ENCODE peak calls at places on chromosomes 13 and 19, in nine cellular contexts. R, F, B, K, H, G, P, C and I are unnamed samples.

GRCh38 chr19:39154626-39155100 is 29.1 kb downstream of the PAK4 start:
- DNase-seq in R (no peak), F (no peak), B (peak), K (no peak), H (no peak), G (peak), P (no peak), C (no peak), I (no peak)

GRCh38 chr19:56721714-56722113 is 50.2 kb upstream of the ZNF835 start:
- DNase-seq in R (no peak), F (no peak), B (no peak), K (no peak), H (no peak), G (no peak), P (no peak), C (no peak), I (no peak)

GRCh38 chr19:35063940-35064818 is 22.7 kb downstream of the HPN start:
- DNase-seq in R (peak), F (no peak), B (no peak), K (no peak), H (no peak), G (peak), P (no peak), C (no peak), I (no peak)

GRCh38 chr13:48715977-48716376 is 62.2 kb downstream of the CYSLTR2 start:
- DNase-seq in R (no peak), F (no peak), B (no peak), K (no peak), H (no peak), G (no peak), P (no peak), C (no peak), I (no peak)

GRCh38 chr19:861756-862528 is 2.5 kb downstream of the CFD start:
- DNase-seq in R (peak), F (no peak), B (no peak), K (no peak), H (no peak), G (no peak), P (no peak), C (peak), I (no peak)

GRCh38 chr13:66036024-66036614 is 1194.0 kb downstream of the PCDH9 start:
- DNase-seq in R (peak), F (no peak), B (no peak), K (no peak), H (no peak), G (no peak), P (no peak), C (no peak), I (no peak)

GRCh38 chr13:45299194-45299593 is 41.8 kb downstream of the TPT1 start:
- DNase-seq in R (peak), F (no peak), B (no peak), K (no peak), H (no peak), G (no peak), P (no peak), C (no peak), I (no peak)

GRCh38 chr19:11710313-11710712 is 28.4 kb downstream of the ZNF823 start:
- DNase-seq in R (no peak), F (no peak), B (no peak), K (no peak), H (no peak), G (no peak), P (no peak), C (no peak), I (no peak)

GRCh38 chr13:27822873-27823311 is 30.6 kb downstream of the GSX1 start:
- DNase-seq in R (peak), F (no peak), B (no peak), K (no peak), H (no peak), G (no peak), P (no peak), C (no peak), I (no peak)

GRCh38 chr13:45548281-45548680 is 67.3 kb downstream of the ERICH6B start:
- DNase-seq in R (no peak), F (no peak), B (no peak), K (no peak), H (no peak), G (no peak), P (no peak), C (no peak), I (no peak)

GRCh38 chr19:19022380-19022961 is 10.8 kb downstream of the SUGP2 start:
- DNase-seq in R (no peak), F (no peak), B (no peak), K (no peak), H (no peak), G (no peak), P (no peak), C (no peak), I (no peak)

GRCh38 chr19:55615553-55616394 is 8.6 kb downstream of the ZNF784 start:
- DNase-seq in R (no peak), F (no peak), B (no peak), K (no peak), H (no peak), G (no peak), P (no peak), C (no peak), I (no peak)

GRCh38 chr13:37074703-37075102 is 15.2 kb upstream of the SUPT20H start:
- DNase-seq in R (peak), F (no peak), B (no peak), K (no peak), H (no peak), G (no peak), P (no peak), C (no peak), I (no peak)
- TF ChIP-seq CTCF in R (peak), F (peak), B (no peak), K (no peak), H (no peak), G (no peak), P (peak), C (peak), I (peak)

GRCh38 chr19:29966594-29967249 is 24.7 kb downstream of the URI1 start:
- DNase-seq in R (peak), F (no peak), B (no peak), K (no peak), H (no peak), G (no peak), P (no peak), C (no peak), I (no peak)
- TF ChIP-seq CTCF in R (peak), F (no peak), B (no peak), K (peak), H (no peak), G (no peak), P (no peak), C (peak), I (peak)

DNA sequence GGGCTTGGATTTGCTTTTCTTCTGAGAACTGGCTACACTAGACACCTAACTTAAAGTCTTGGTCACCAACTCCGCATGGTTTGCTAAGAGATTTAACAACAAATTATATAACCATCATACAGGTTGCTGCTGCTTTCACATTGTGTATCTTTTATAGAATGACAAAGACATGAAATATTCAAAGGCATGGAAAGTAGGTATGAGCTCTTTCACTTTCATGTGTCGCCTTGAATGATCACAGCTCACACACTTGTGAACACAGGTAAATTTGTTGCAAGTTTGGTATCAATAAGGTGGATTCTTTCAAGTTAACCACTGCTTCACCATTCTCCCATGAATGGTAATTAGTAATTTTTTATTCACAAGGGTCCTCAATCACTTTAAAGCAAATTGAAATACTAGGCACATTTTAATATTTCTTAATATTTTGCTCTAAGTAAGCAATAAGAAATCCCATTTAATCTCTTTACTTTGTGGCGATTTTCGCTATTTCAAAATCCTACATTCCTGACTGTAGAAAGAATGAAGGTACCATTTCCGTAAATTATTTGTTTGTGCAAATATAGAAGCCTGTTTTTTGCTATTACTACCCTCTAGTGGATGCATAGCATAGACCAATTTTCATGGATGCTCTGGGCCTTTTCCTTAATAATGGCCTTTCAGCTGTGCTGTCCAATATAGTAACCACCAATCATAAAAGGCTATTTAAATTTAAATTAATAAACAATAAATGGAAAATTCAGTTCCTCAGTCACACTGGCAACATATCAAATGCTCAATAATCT is 45.5 kb upstream of the FREM2 start:
- DNase-seq in R (peak), F (no peak), B (no peak), K (no peak), H (no peak), G (no peak), P (no peak), C (no peak), I (no peak)
- TF ChIP-seq CTCF in R (peak), F (no peak), B (no peak), K (no peak), H (no peak), G (no peak), P (no peak), C (no peak), I (peak)

DNA sequence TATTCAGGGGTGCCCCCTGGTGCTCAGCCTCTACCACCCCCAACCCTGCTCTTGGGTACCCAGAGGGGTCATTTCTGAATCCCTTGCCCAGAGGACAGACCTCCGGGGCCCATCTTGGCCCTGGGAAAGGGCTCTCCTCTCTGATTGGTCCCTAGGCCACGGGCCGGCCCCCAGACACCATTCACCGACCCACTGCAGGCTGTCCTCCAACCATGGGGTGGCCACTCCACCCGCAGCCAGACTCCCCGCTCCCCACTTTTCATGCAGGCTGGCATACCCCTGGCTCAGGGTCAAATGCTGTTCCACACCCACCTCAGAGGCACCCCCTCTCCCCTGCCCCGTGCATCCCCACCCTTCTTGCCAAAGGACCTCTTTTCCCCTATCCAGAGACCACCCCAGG is 14.8 kb downstream of the SMIM24 start:
- DNase-seq in R (no peak), F (no peak), B (no peak), K (no peak), H (no peak), G (no peak), P (no peak), C (no peak), I (no peak)
- TF ChIP-seq CTCF in R (no peak), F (no peak), B (no peak), K (no peak), H (no peak), G (no peak), P (no peak), C (no peak), I (no peak)

GRCh38 chr13:111425326-111425725 is 104.9 kb downstream of the TEX29 start:
- DNase-seq in R (no peak), F (no peak), B (no peak), K (no peak), H (no peak), G (no peak), P (no peak), C (no peak), I (no peak)

GRCh38 chr13:111434578-111435159 is 114.2 kb downstream of the TEX29 start:
- DNase-seq in R (no peak), F (no peak), B (no peak), K (no peak), H (no peak), G (no peak), P (no peak), C (no peak), I (no peak)

GRCh38 chr13:111431241-111431640 is 110.8 kb downstream of the TEX29 start:
- DNase-seq in R (no peak), F (no peak), B (no peak), K (no peak), H (no peak), G (no peak), P (no peak), C (no peak), I (no peak)

GRCh38 chr13:111424134-111424533 is 103.7 kb downstream of the TEX29 start:
- DNase-seq in R (no peak), F (no peak), B (no peak), K (no peak), H (no peak), G (no peak), P (no peak), C (no peak), I (no peak)

GRCh38 chr13:111429064-111429558 is 108.7 kb downstream of the TEX29 start:
- DNase-seq in R (peak), F (no peak), B (no peak), K (no peak), H (no peak), G (peak), P (no peak), C (peak), I (no peak)
- TF ChIP-seq CTCF in R (peak), F (peak), B (peak), K (peak), H (no peak), G (no peak), P (peak), C (peak), I (peak)

GRCh38 chr13:80376554-80376953 is 35.6 kb upstream of the SPRY2 start:
- DNase-seq in R (no peak), F (no peak), B (no peak), K (no peak), H (no peak), G (no peak), P (no peak), C (no peak), I (no peak)

GRCh38 chr13:80367473-80367872 is 26.5 kb upstream of the SPRY2 start:
- DNase-seq in R (no peak), F (no peak), B (no peak), K (no peak), H (no peak), G (no peak), P (no peak), C (no peak), I (no peak)

GRCh38 chr13:80374453-80374852 is 33.5 kb upstream of the SPRY2 start:
- DNase-seq in R (peak), F (peak), B (no peak), K (no peak), H (no peak), G (no peak), P (no peak), C (no peak), I (no peak)

DNA sequence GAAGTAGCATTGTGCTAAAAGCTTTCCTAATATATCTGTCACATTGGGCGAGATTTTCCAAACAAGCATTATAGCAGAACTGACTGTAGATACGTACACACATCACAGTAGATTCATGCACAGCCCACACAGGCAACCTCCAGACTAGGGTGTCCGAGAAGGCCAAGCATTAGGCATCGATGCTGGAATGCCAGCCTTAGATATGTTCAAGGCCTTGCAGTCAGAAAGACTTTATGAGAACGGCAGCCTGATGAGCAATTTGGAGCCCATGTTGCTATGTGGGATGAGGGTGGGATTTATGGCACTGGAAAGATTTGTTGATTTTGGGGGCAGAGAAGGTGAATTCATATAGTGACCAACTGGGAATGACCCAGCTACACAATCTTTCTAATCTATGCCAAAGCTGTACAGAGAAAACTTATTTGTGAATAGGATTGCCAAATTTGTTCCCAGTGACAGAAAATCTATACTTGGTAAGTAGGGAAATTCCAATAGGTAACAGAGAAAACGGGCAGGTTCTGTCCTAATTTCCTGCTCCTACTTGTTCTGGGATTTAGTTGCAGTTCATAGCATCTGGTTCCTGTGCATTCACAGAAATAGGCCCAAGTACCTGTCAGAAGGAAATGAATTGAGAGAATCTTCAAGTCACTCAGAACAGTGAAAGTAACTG is 31.0 kb upstream of the SPRY2 start:
- DNase-seq in R (no peak), F (no peak), B (no peak), K (no peak), H (no peak), G (no peak), P (no peak), C (no peak), I (no peak)
- TF ChIP-seq CTCF in R (no peak), F (no peak), B (no peak), K (no peak), H (no peak), G (no peak), P (no peak), C (no peak), I (no peak)

DNA sequence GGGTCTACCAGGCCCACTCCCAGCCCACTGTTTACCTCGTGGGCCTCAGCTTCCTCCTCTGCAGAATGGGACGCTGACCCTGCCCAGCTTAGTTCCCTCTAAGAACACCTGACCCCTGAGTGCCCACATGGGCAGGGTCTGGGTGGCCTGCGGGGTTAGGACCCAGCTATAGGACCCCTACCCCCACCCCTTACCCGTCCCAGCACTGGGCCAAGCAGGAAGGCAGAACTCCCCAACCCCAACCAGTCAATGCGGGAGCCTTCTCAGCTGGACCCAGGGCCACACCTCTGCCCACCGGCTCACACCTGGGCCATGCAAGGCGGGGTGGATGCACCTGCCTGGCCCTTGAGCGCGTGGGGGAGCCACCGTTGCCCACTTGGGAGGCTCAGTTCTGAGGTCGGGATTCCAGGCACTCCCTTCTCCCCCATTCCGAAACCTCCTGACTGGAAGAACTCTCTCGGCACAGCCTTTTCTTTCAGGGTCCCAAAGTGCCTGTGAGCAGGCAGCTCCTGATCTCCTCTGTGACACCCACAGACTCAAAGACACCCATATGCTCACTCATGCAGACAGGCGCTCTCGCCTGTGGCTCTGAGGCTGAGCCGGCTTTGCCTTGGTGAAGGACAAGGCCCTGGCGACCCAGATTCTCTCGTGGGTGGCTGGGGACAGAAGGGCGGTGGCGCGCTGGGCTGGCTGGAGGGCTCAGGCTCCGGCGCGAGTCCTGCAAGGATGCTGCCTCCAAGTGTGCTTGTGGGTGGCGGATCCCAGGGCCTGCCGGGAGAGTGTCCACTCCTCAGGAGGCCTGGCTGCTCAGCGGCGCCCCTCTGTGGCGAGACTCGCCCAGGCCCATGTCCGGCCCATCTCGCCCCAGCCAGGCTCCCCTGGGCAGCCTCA is 27.9 kb upstream of the PARP4 start:
- DNase-seq in R (peak), F (no peak), B (no peak), K (no peak), H (no peak), G (peak), P (no peak), C (no peak), I (no peak)
- TF ChIP-seq CTCF in R (peak), F (no peak), B (no peak), K (peak), H (no peak), G (peak), P (no peak), C (peak), I (no peak)

DNA sequence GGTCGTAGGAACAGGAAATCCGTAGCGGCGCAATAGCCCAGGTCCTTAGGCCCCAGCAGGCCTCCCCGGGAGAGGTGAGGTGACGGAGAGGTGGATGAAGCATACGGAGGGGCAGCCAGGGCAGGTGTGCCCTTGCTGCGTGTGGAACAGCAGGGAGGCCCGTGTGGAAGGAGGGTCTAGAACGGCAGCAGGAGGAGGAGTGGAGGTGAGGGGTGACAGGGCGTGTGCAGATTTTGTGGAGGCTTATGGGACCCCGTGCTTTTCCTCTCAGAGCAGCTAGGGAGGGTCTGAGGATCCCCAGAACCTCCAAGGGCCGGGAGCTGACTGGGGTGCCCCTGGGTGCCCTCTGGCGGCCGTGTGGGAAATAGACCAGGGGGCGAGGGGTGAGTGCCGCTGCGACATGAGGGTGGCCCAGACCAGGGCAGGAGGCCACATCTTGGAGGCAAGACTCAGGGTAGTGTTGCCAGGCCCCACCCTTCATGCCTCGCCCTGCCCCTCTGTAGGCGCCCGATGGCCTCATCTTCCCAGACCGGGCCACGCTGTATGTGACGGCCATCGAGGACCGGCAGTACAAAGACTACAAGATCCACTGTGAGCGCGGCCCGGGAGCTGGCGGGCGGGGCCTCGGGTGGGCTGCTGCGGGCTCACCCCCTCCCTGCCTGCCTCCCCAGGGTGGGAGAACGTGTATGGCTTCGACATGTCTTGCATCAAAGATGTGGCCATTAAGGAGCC is 5.0 kb upstream of the ADM5 start:
- DNase-seq in R (no peak), F (no peak), B (no peak), K (no peak), H (no peak), G (peak), P (no peak), C (peak), I (no peak)
- TF ChIP-seq CTCF in R (peak), F (no peak), B (no peak), K (peak), H (no peak), G (peak), P (peak), C (peak), I (no peak)

GRCh38 chr19:32318884-32319520 is 26.4 kb upstream of the ZNF507 start:
- DNase-seq in R (no peak), F (no peak), B (no peak), K (no peak), H (no peak), G (peak), P (no peak), C (peak), I (no peak)
- TF ChIP-seq CTCF in R (no peak), F (no peak), B (peak), K (no peak), H (no peak), G (peak), P (no peak), C (no peak), I (peak)